ENCODE peak calls at places on chromosomes 3 and 15, in seven cellular contexts. One of them, this sample, is unnamed.

GRCh38 chr15:90934256-90934948 is 683 bp upstream of the UNC45A start:
- DNase-seq in A549: peak; percentile 98
- DNase-seq in IMR-90: peak; percentile 79
- DNase-seq in fibroblast of the aortic adventitia: peak; percentile 81
- DNase-seq in AG04450: peak; percentile 53
- DNase-seq in Panc1: no peak
- DNase-seq in kidney epithelial cell: no peak
- DNase-seq in this sample: peak; percentile 78

GRCh38 chr3:114496021-114496434 is 202.2 kb downstream of the TIGIT start:
- DNase-seq in IMR-90: peak; percentile 72
- DNase-seq in A549: no peak
- DNase-seq in Panc1: no peak
- DNase-seq in fibroblast of the aortic adventitia: peak; percentile 60
- DNase-seq in AG04450: no peak
- DNase-seq in kidney epithelial cell: peak; percentile 37
- DNase-seq in this sample: peak; percentile 83

GRCh38 chr3:16467368-16467767 is 46.1 kb downstream of the RFTN1 start:
- DNase-seq in kidney epithelial cell: no peak
- DNase-seq in fibroblast of the aortic adventitia: no peak
- DNase-seq in Panc1: no peak
- DNase-seq in AG04450: no peak
- DNase-seq in A549: no peak
- DNase-seq in IMR-90: no peak
- DNase-seq in this sample: no peak

GRCh38 chr15:31273258-31273941 is 53.2 kb upstream of the KLF13 start:
- DNase-seq in AG04450: no peak
- DNase-seq in kidney epithelial cell: no peak
- DNase-seq in Panc1: no peak
- DNase-seq in fibroblast of the aortic adventitia: no peak
- DNase-seq in IMR-90: no peak
- DNase-seq in A549: no peak
- DNase-seq in this sample: no peak

GRCh38 chr3:134085034-134085775 is 55.5 kb upstream of the SLCO2A1 start:
- DNase-seq in A549: no peak
- DNase-seq in fibroblast of the aortic adventitia: no peak
- DNase-seq in kidney epithelial cell: no peak
- DNase-seq in AG04450: no peak
- DNase-seq in Panc1: no peak
- DNase-seq in IMR-90: peak; percentile 43
- DNase-seq in this sample: peak; percentile 67

GRCh38 chr3:52440249-52440551 is 4.7 kb downstream of the SEMA3G start:
- DNase-seq in AG04450: no peak
- DNase-seq in IMR-90: no peak
- DNase-seq in kidney epithelial cell: no peak
- DNase-seq in Panc1: no peak
- DNase-seq in A549: no peak
- DNase-seq in fibroblast of the aortic adventitia: no peak
- DNase-seq in this sample: no peak

GRCh38 chr15:55267401-55268053 is 22.1 kb downstream of the RAB27A start:
- DNase-seq in IMR-90: peak; percentile 74
- DNase-seq in A549: no peak
- DNase-seq in AG04450: no peak
- DNase-seq in fibroblast of the aortic adventitia: peak; percentile 17
- DNase-seq in Panc1: no peak
- DNase-seq in kidney epithelial cell: no peak
- DNase-seq in this sample: peak; percentile 15

GRCh38 chr15:51403072-51403878 is 61.8 kb downstream of the GLDN start:
- DNase-seq in Panc1: no peak
- DNase-seq in kidney epithelial cell: no peak
- DNase-seq in fibroblast of the aortic adventitia: peak; percentile 74
- DNase-seq in IMR-90: peak; percentile 49
- DNase-seq in AG04450: peak; percentile 8
- DNase-seq in A549: peak; percentile 52
- DNase-seq in this sample: peak; percentile 48

GRCh38 chr3:105473521-105474223 is 107.0 kb downstream of the ALCAM start:
- DNase-seq in IMR-90: peak; percentile 86
- DNase-seq in Panc1: no peak
- DNase-seq in AG04450: peak; percentile 48
- DNase-seq in fibroblast of the aortic adventitia: peak; percentile 79
- DNase-seq in A549: no peak
- DNase-seq in kidney epithelial cell: peak; percentile 45
- DNase-seq in this sample: peak; percentile 97

GRCh38 chr3:142046320-142047020 is 102.9 kb downstream of the TFDP2 start:
- DNase-seq in kidney epithelial cell: no peak
- DNase-seq in AG04450: no peak
- DNase-seq in fibroblast of the aortic adventitia: no peak
- DNase-seq in IMR-90: no peak
- DNase-seq in Panc1: no peak
- DNase-seq in A549: no peak
- DNase-seq in this sample: no peak

GRCh38 chr3:176663376-176663775 is 533.9 kb downstream of the TBL1XR1 start:
- DNase-seq in A549: no peak
- DNase-seq in fibroblast of the aortic adventitia: peak; percentile 16
- DNase-seq in kidney epithelial cell: no peak
- DNase-seq in IMR-90: peak; percentile 27
- DNase-seq in AG04450: no peak
- DNase-seq in Panc1: no peak
- DNase-seq in this sample: peak; percentile 31

GRCh38 chr15:93210995-93211394 is 122.0 kb upstream of the RGMA start:
- DNase-seq in IMR-90: no peak
- DNase-seq in Panc1: no peak
- DNase-seq in A549: no peak
- DNase-seq in fibroblast of the aortic adventitia: no peak
- DNase-seq in kidney epithelial cell: no peak
- DNase-seq in AG04450: no peak
- DNase-seq in this sample: no peak

GRCh38 chr3:129543999-129544398 is 1.0 kb downstream of the H1-8 start:
- DNase-seq in IMR-90: no peak
- DNase-seq in Panc1: no peak
- DNase-seq in fibroblast of the aortic adventitia: no peak
- DNase-seq in A549: no peak
- DNase-seq in AG04450: no peak
- DNase-seq in kidney epithelial cell: no peak
- DNase-seq in this sample: no peak

GRCh38 chr3:186624598-186624997 is 11.7 kb downstream of the AHSG start:
- DNase-seq in A549: no peak
- DNase-seq in IMR-90: no peak
- DNase-seq in Panc1: no peak
- DNase-seq in fibroblast of the aortic adventitia: no peak
- DNase-seq in AG04450: no peak
- DNase-seq in kidney epithelial cell: no peak
- DNase-seq in this sample: no peak

GRCh38 chr15:63487076-63487757 is 17.2 kb upstream of the USP3 start:
- DNase-seq in kidney epithelial cell: no peak
- DNase-seq in IMR-90: peak; percentile 61
- DNase-seq in A549: peak; percentile 96
- DNase-seq in fibroblast of the aortic adventitia: peak; percentile 76
- DNase-seq in AG04450: no peak
- DNase-seq in Panc1: no peak
- DNase-seq in this sample: peak; percentile 68

GRCh38 chr3:44114142-44114541 is 127.5 kb upstream of the TOPAZ1 start:
- DNase-seq in IMR-90: peak; percentile 3
- DNase-seq in kidney epithelial cell: no peak
- DNase-seq in Panc1: no peak
- DNase-seq in AG04450: no peak
- DNase-seq in fibroblast of the aortic adventitia: peak; percentile 35
- DNase-seq in A549: no peak
- DNase-seq in this sample: peak; percentile 36

GRCh38 chr3:109903100-109903499 is 565.8 kb upstream of the DPPA4 start:
- DNase-seq in kidney epithelial cell: no peak
- DNase-seq in A549: no peak
- DNase-seq in IMR-90: no peak
- DNase-seq in Panc1: no peak
- DNase-seq in AG04450: no peak
- DNase-seq in fibroblast of the aortic adventitia: no peak
- DNase-seq in this sample: no peak

GRCh38 chr15:84819791-84820190 is 2.6 kb downstream of the ALPK3 start:
- DNase-seq in A549: no peak
- DNase-seq in IMR-90: no peak
- DNase-seq in kidney epithelial cell: no peak
- DNase-seq in fibroblast of the aortic adventitia: no peak
- DNase-seq in Panc1: no peak
- DNase-seq in AG04450: no peak
- DNase-seq in this sample: no peak
- H3K4me3 ChIP-seq in A549: no peak overlapping the region
- H3K4me3 ChIP-seq in IMR-90: no peak overlapping the region
- H3K4me3 ChIP-seq in kidney epithelial cell: no peak overlapping the region
- H3K4me3 ChIP-seq in fibroblast of the aortic adventitia: no peak overlapping the region
- H3K4me3 ChIP-seq in Panc1: no peak overlapping the region
- H3K4me3 ChIP-seq in AG04450: no peak overlapping the region
- H3K4me3 ChIP-seq in this sample: no peak overlapping the region

GRCh38 chr3:63900459-63900858 is 11.7 kb downstream of the SCAANT1 start:
- DNase-seq in IMR-90: no peak
- DNase-seq in Panc1: no peak
- DNase-seq in AG04450: no peak
- DNase-seq in A549: no peak
- DNase-seq in fibroblast of the aortic adventitia: no peak
- DNase-seq in kidney epithelial cell: no peak
- DNase-seq in this sample: no peak

GRCh38 chr3:63895422-63896189 is 16.6 kb downstream of the SCAANT1 start:
- DNase-seq in AG04450: no peak
- DNase-seq in IMR-90: no peak
- DNase-seq in A549: no peak
- DNase-seq in fibroblast of the aortic adventitia: no peak
- DNase-seq in Panc1: no peak
- DNase-seq in kidney epithelial cell: no peak
- DNase-seq in this sample: no peak

GRCh38 chr3:63892773-63893352 is 19.3 kb downstream of the SCAANT1 start:
- DNase-seq in AG04450: no peak
- DNase-seq in kidney epithelial cell: no peak
- DNase-seq in A549: no peak
- DNase-seq in fibroblast of the aortic adventitia: no peak
- DNase-seq in IMR-90: no peak
- DNase-seq in Panc1: no peak
- DNase-seq in this sample: no peak

GRCh38 chr3:63899997-63900396 is 12.2 kb downstream of the SCAANT1 start:
- DNase-seq in kidney epithelial cell: no peak
- DNase-seq in IMR-90: no peak
- DNase-seq in AG04450: no peak
- DNase-seq in A549: no peak
- DNase-seq in Panc1: no peak
- DNase-seq in fibroblast of the aortic adventitia: no peak
- DNase-seq in this sample: no peak

DNA sequence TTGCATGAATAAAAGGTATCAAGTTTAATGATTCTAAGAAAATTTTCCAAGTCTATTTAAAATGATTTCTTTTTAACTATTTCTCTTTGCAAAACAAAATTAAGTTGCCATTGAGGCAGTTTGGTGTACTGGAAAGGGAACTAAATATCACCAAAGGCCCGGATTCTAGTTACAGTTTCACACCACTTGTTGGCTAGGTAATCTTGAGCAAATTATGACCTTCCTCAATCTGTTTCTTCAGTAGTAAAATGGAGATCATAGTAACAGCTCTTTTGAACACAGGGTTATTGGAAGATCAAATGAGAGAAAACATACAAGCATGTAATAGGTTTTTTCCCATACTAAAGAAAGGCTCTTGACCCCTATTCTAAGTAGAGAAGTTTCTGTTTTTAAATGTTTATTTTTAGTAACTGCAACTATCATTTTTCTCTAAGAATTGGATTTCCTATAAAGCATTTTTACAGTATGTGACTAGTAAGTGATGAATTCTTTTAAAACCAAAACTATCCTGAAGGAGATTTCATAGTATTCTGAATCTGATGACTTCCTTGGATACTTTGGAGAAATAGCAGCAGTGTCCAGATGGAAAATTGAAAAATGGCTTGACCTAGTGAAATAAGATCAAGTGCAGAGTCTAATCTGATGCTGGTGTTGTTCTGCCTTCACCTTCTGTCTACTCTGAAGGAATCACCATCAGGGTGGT is 15.7 kb downstream of the SCAANT1 start:
- DNase-seq in A549: no peak
- DNase-seq in kidney epithelial cell: no peak
- DNase-seq in fibroblast of the aortic adventitia: peak; percentile 24
- DNase-seq in AG04450: no peak
- DNase-seq in IMR-90: peak; percentile 35
- DNase-seq in Panc1: no peak
- DNase-seq in this sample: peak; percentile 34
- TF ChIP-seq CTCF in A549: no peak
- TF ChIP-seq CTCF in kidney epithelial cell: no peak
- TF ChIP-seq CTCF in fibroblast of the aortic adventitia: no peak
- TF ChIP-seq CTCF in AG04450: no peak
- TF ChIP-seq CTCF in IMR-90: no peak
- TF ChIP-seq CTCF in Panc1: no peak
- TF ChIP-seq CTCF in this sample: no peak

GRCh38 chr3:54865316-54865715 is 62.5 kb downstream of the LRTM1 start:
- DNase-seq in A549: no peak
- DNase-seq in IMR-90: no peak
- DNase-seq in kidney epithelial cell: no peak
- DNase-seq in AG04450: no peak
- DNase-seq in fibroblast of the aortic adventitia: no peak
- DNase-seq in Panc1: no peak
- DNase-seq in this sample: no peak

GRCh38 chr3:54862526-54862925 is 65.3 kb downstream of the LRTM1 start:
- DNase-seq in AG04450: no peak
- DNase-seq in Panc1: no peak
- DNase-seq in IMR-90: no peak
- DNase-seq in fibroblast of the aortic adventitia: no peak
- DNase-seq in A549: no peak
- DNase-seq in kidney epithelial cell: no peak
- DNase-seq in this sample: peak; percentile 34

GRCh38 chr3:54863806-54864205 is 64.1 kb downstream of the LRTM1 start:
- DNase-seq in AG04450: no peak
- DNase-seq in IMR-90: no peak
- DNase-seq in fibroblast of the aortic adventitia: no peak
- DNase-seq in kidney epithelial cell: no peak
- DNase-seq in Panc1: no peak
- DNase-seq in A549: no peak
- DNase-seq in this sample: no peak

GRCh38 chr3:54861248-54862067 is 66.4 kb downstream of the LRTM1 start:
- DNase-seq in kidney epithelial cell: no peak
- DNase-seq in Panc1: no peak
- DNase-seq in A549: no peak
- DNase-seq in fibroblast of the aortic adventitia: peak; percentile 48
- DNase-seq in AG04450: no peak
- DNase-seq in IMR-90: peak; percentile 26
- DNase-seq in this sample: peak; percentile 46

DNA sequence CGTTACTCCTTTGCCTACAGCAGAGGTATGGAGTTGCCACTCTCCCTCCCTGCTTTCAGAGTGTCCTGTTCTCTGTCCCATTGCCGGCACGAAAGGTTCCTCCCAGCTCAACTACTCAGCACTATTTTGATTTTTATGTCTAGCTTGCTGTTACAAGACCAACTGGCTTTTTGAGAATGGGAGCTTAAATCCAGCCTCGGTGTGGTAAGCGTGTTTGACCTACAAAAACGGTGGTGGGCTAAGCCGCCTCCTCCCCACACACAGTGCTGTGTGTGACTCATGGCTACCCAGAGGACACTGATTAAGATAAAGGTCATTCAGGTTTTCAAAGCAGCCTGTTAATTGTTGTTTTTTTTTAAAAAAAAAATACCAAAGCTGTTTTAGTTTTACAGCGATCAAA is 64.5 kb downstream of the LRTM1 start:
- DNase-seq in Panc1: no peak
- DNase-seq in A549: no peak
- DNase-seq in kidney epithelial cell: no peak
- DNase-seq in AG04450: no peak
- DNase-seq in IMR-90: no peak
- DNase-seq in fibroblast of the aortic adventitia: peak; percentile 21
- DNase-seq in this sample: no peak
- H3K4me3 ChIP-seq in Panc1: no peak overlapping the region
- H3K4me3 ChIP-seq in A549: no peak overlapping the region
- H3K4me3 ChIP-seq in kidney epithelial cell: no peak overlapping the region
- H3K4me3 ChIP-seq in AG04450: no peak overlapping the region
- H3K4me3 ChIP-seq in IMR-90: no peak overlapping the region
- H3K4me3 ChIP-seq in fibroblast of the aortic adventitia: no peak overlapping the region
- H3K4me3 ChIP-seq in this sample: no peak overlapping the region

GRCh38 chr15:84859651-84860050 is 24.8 kb upstream of the SLC28A1 start:
- DNase-seq in fibroblast of the aortic adventitia: no peak
- DNase-seq in A549: no peak
- DNase-seq in IMR-90: no peak
- DNase-seq in Panc1: no peak
- DNase-seq in AG04450: no peak
- DNase-seq in kidney epithelial cell: no peak
- DNase-seq in this sample: no peak
- TF ChIP-seq CTCF in fibroblast of the aortic adventitia: no peak
- TF ChIP-seq CTCF in A549: no peak
- TF ChIP-seq CTCF in IMR-90: no peak
- TF ChIP-seq CTCF in Panc1: no peak
- TF ChIP-seq CTCF in AG04450: no peak
- TF ChIP-seq CTCF in kidney epithelial cell: no peak
- TF ChIP-seq CTCF in this sample: no peak